ENCODE peak calls at places on chromosomes 7 and 10, in nine cellular contexts. S, C, A, J, M, P, X, Y and R are unnamed samples.

GRCh38 chr10:104334561-104334960 is 3.7 kb downstream of the ITPRIP start:
- DNase-seq in C (no peak), M (no peak), X (no peak), J (no peak), Y (no peak), A (peak), S (no peak), P (no peak), R (no peak)

GRCh38 chr10:37434091-37434490 is 308.7 kb downstream of the ANKRD30A start:
- DNase-seq in P (no peak), J (peak), A (no peak), Y (no peak), C (no peak), S (no peak), X (no peak), M (no peak), R (no peak)

GRCh38 chr10:89278034-89278535 is 23.8 kb upstream of the IFIT2 start:
- DNase-seq in P (no peak), C (peak), X (no peak), Y (no peak), S (peak), A (no peak), M (no peak), J (peak), R (peak)

GRCh38 chr10:129417164-129417563 is 49.9 kb upstream of the MGMT start:
- DNase-seq in Y (no peak), A (no peak), X (no peak), P (no peak), S (peak), J (peak), M (no peak), C (no peak), R (peak)

GRCh38 chr10:29287635-29288034 is 1.2 kb upstream of the LYZL1 start:
- DNase-seq in P (no peak), A (no peak), J (no peak), S (no peak), C (no peak), Y (no peak), X (no peak), M (no peak), R (no peak)

GRCh38 chr7:137069249-137069963 is 201.0 kb downstream of the CHRM2 start:
- DNase-seq in S (no peak), C (no peak), Y (no peak), J (no peak), X (no peak), M (no peak), P (no peak), A (no peak), R (no peak)

GRCh38 chr7:149741629-149742028 is 31.8 kb downstream of the ZNF467 start:
- DNase-seq in Y (no peak), M (peak), A (no peak), P (peak), X (no peak), J (peak), C (no peak), S (peak), R (no peak)

GRCh38 chr10:52208394-52208793 is 105.7 kb upstream of the DKK1 start:
- DNase-seq in Y (no peak), J (no peak), P (no peak), C (no peak), S (no peak), X (no peak), A (no peak), M (no peak), R (no peak)

GRCh38 chr7:120550494-120551048 is 277.6 kb downstream of the KCND2 start:
- DNase-seq in C (no peak), M (no peak), P (peak), X (no peak), Y (no peak), J (peak), S (peak), A (no peak), R (no peak)

GRCh38 chr7:129950191-129950940 is 2.4 kb downstream of the UBE2H start:
- DNase-seq in J (peak), C (no peak), A (no peak), S (no peak), M (peak), Y (no peak), X (no peak), P (no peak), R (no peak)

GRCh38 chr7:108452707-108453106 is 3.5 kb downstream of the NRCAM start:
- DNase-seq in C (no peak), S (no peak), M (peak), J (peak), X (no peak), Y (no peak), P (peak), A (no peak), R (no peak)

GRCh38 chr7:120052884-120053382 is 220.0 kb upstream of the KCND2 start:
- DNase-seq in M (no peak), S (peak), J (peak), C (peak), P (no peak), Y (no peak), A (no peak), X (no peak), R (no peak)

GRCh38 chr10:3169271-3169670 is 3.3 kb downstream of the PITRM1 start:
- DNase-seq in A (no peak), P (no peak), Y (no peak), M (no peak), C (no peak), J (no peak), S (no peak), X (no peak), R (no peak)

GRCh38 chr7:28626629-28627262 is 214.4 kb downstream of the CREB5 start:
- DNase-seq in Y (no peak), S (no peak), X (peak), M (peak), C (peak), A (no peak), P (peak), J (peak), R (no peak)

GRCh38 chr7:106486331-106486730 is 174.6 kb downstream of the CCDC71L start:
- DNase-seq in C (no peak), Y (no peak), S (peak), M (no peak), A (no peak), X (no peak), J (peak), P (no peak), R (peak)

GRCh38 chr7:129169705-129170319 is 18.6 kb upstream of the SMO start:
- DNase-seq in C (no peak), P (no peak), A (no peak), Y (no peak), S (no peak), X (no peak), J (no peak), M (peak), R (no peak)

GRCh38 chr7:105389090-105389650 is 449 bp upstream of the SRPK2 start:
- DNase-seq in Y (peak), C (peak), M (no peak), P (peak), S (peak), A (peak), J (peak), X (no peak), R (no peak)

GRCh38 chr7:70571403-70571911 is 560.5 kb upstream of the GALNT17 start:
- DNase-seq in S (peak), X (no peak), J (peak), Y (no peak), C (no peak), M (no peak), A (no peak), P (no peak), R (peak)

GRCh38 chr10:91208645-91209044 is 11.8 kb upstream of the PCGF5 start:
- DNase-seq in C (no peak), A (no peak), M (no peak), P (no peak), Y (no peak), X (no peak), J (peak), S (no peak), R (no peak)

GRCh38 chr7:127629268-127629854 is 11.4 kb upstream of the PAX4 start:
- DNase-seq in Y (no peak), C (no peak), A (peak), S (no peak), J (no peak), X (peak), M (no peak), P (peak), R (no peak)

GRCh38 chr7:152423991-152424347 is 11.8 kb downstream of the KMT2C start:
- DNase-seq in A (no peak), M (no peak), C (no peak), X (no peak), P (no peak), Y (no peak), S (no peak), J (no peak), R (no peak)

GRCh38 chr10:49564461-49565009 is 25.6 kb upstream of the ERCC6 start:
- DNase-seq in A (no peak), Y (no peak), P (no peak), J (peak), M (no peak), C (no peak), X (no peak), S (no peak), R (no peak)

GRCh38 chr7:110446658-110447057 is 644.3 kb upstream of the LRRN3 start:
- DNase-seq in A (no peak), C (no peak), M (no peak), J (no peak), X (no peak), P (no peak), S (no peak), Y (no peak), R (no peak)

GRCh38 chr10:34854147-34854601 is 39.1 kb upstream of the PARD3 start:
- DNase-seq in S (peak), P (no peak), Y (no peak), X (no peak), J (peak), C (peak), A (no peak), M (no peak), R (no peak)

GRCh38 chr10:11602919-11603523 is 8.4 kb downstream of the USP6NL start:
- DNase-seq in M (peak), J (peak), C (no peak), S (no peak), X (no peak), A (no peak), P (peak), Y (no peak), R (no peak)

GRCh38 chr10:35495521-35496238 is 109.5 kb upstream of the GJD4 start:
- DNase-seq in P (no peak), J (no peak), A (peak), M (peak), Y (no peak), S (no peak), X (no peak), C (no peak), R (no peak)

GRCh38 chr10:30857803-30858202 is 173.9 kb downstream of the ZNF438 start:
- DNase-seq in Y (no peak), J (no peak), P (no peak), X (no peak), M (no peak), C (peak), A (no peak), S (peak), R (no peak)

GRCh38 chr7:131638641-131639430 is 82.4 kb upstream of the PODXL start:
- DNase-seq in X (no peak), P (no peak), A (no peak), S (no peak), Y (no peak), C (no peak), J (no peak), M (no peak), R (no peak)

GRCh38 chr7:150451097-150451793 is 815 bp downstream of the GIMAP8 start:
- DNase-seq in J (no peak), C (no peak), A (no peak), P (peak), M (peak), X (no peak), Y (peak), S (no peak), R (no peak)

GRCh38 chr7:12705878-12706277 is 18.4 kb downstream of the ARL4A start:
- DNase-seq in S (no peak), Y (no peak), X (no peak), P (no peak), A (no peak), M (no peak), J (no peak), C (no peak), R (no peak)

GRCh38 chr10:52525761-52526160 is 211.7 kb downstream of the DKK1 start:
- DNase-seq in X (no peak), J (peak), C (no peak), Y (no peak), A (no peak), P (no peak), S (no peak), M (no peak), R (no peak)